ENCODE peak calls at places on chromosome 13, in four cellular contexts. N is K562, X is GM12878, V is HepG2. S is an unnamed sample.

GRCh38 chr13:111645198-111645597 is 324.8 kb downstream of the TEX29 start:
- DNase-seq in N (no peak), X (no peak), V (no peak), S (no peak)

GRCh38 chr13:69199664-69200063 is 908.0 kb upstream of the ATXN8OS start:
- DNase-seq in N (no peak), X (no peak), V (no peak), S (no peak)

GRCh38 chr13:106274551-106275208 is 260.8 kb downstream of the EFNB2 start:
- DNase-seq in N (no peak), X (no peak), V (no peak), S (no peak)

GRCh38 chr13:76307157-76307556 is 579.0 kb downstream of the KCTD12 start:
- DNase-seq in N (no peak), X (no peak), V (no peak), S (no peak)

GRCh38 chr13:64758520-64758919 is 2471.6 kb downstream of the PCDH9 start:
- DNase-seq in N (no peak), X (no peak), V (no peak), S (peak; percentile 75)

GRCh38 chr13:47249296-47249695 is 352.4 kb upstream of the HTR2A start:
- DNase-seq in N (no peak), X (no peak), V (no peak), S (no peak)

GRCh38 chr13:27097691-27098090 is 73.9 kb downstream of the USP12 start:
- DNase-seq in N (no peak), X (no peak), V (no peak), S (no peak)

GRCh38 chr13:114134111-114134943 is 1.9 kb upstream of the RASA3 start:
- DNase-seq in N (no peak), X (no peak), V (no peak), S (peak; percentile 44)

GRCh38 chr13:61994174-61994573 is 578.5 kb upstream of the PCDH20 start:
- DNase-seq in N (no peak), X (no peak), V (no peak), S (no peak)

GRCh38 chr13:41019027-41019487 is at the start of gene ELF1:
- DNase-seq in N (peak; percentile 43), X (peak; percentile 88), V (peak; percentile 65), S (peak; percentile 35)

GRCh38 chr13:79392882-79393563 is 13.0 kb downstream of the RBM26 start:
- DNase-seq in N (no peak), X (no peak), V (no peak), S (no peak)

GRCh38 chr13:114043421-114044053 is 69.7 kb upstream of the C13orf46 start:
- DNase-seq in N (no peak), X (no peak), V (peak; percentile 52), S (peak; percentile 56)

GRCh38 chr13:106568225-106569003 is 477 bp upstream of the ARGLU1 start:
- DNase-seq in N (no peak), X (no peak), V (peak; percentile 35), S (no peak)

GRCh38 chr13:101474419-101474957 is 22.0 kb downstream of the ITGBL1 start:
- DNase-seq in N (no peak), X (no peak), V (no peak), S (peak; percentile 79)

GRCh38 chr13:28301839-28302238 is 163.5 kb downstream of the PAN3 start:
- DNase-seq in N (no peak), X (no peak), V (no peak), S (peak; percentile 61)

GRCh38 chr13:48647625-48648024 is 6.1 kb upstream of the CYSLTR2 start:
- DNase-seq in N (no peak), X (no peak), V (peak; percentile 34), S (no peak)

GRCh38 chr13:40777166-40777956 is 6.4 kb upstream of the MRPS31 start:
- DNase-seq in N (peak; percentile 26), X (no peak), V (peak; percentile 71), S (peak; percentile 88)

GRCh38 chr13:23980160-23980551 is 82.9 kb upstream of the C1QTNF9B start:
- DNase-seq in N (peak; percentile 71), X (no peak), V (peak; percentile 12), S (peak; percentile 86)

GRCh38 chr13:41352935-41353801 is 42.1 kb downstream of the NAA16 start:
- DNase-seq in N (peak; percentile 21), X (peak; percentile 30), V (peak; percentile 35), S (peak; percentile 62)

GRCh38 chr13:41177616-41178015 is 16.8 kb downstream of the KBTBD7 start:
- DNase-seq in N (no peak), X (no peak), V (no peak), S (no peak)

GRCh38 chr13:113862766-113863510 is 938 bp downstream of the GAS6 start:
- DNase-seq in N (peak; percentile 51), X (no peak), V (no peak), S (peak; percentile 78)

GRCh38 chr13:55160911-55161310 is 1979.8 kb upstream of the PRR20A start:
- DNase-seq in N (no peak), X (no peak), V (no peak), S (no peak)

GRCh38 chr13:38674208-38674607 is 12.7 kb upstream of the FREM2 start:
- DNase-seq in N (no peak), X (no peak), V (no peak), S (peak; percentile 31)

GRCh38 chr13:101763191-101763590 is 310.7 kb downstream of the ITGBL1 start:
- DNase-seq in N (no peak), X (no peak), V (no peak), S (no peak)

GRCh38 chr13:86185636-86186035 is 386.4 kb upstream of the SLITRK6 start:
- DNase-seq in N (no peak), X (no peak), V (no peak), S (no peak)
- TF ChIP-seq CREB1 in N (no peak), X (no peak), V (no peak), S (no peak)

GRCh38 chr13:51803422-51804294 is at the start of gene DHRS12:
- DNase-seq in N (peak; percentile 89), X (peak; percentile 58), V (peak; percentile 60), S (peak; percentile 89)

GRCh38 chr13:51803018-51803417 is 945 bp downstream of the DHRS12 start:
- DNase-seq in N (no peak), X (no peak), V (no peak), S (peak; percentile 54)

GRCh38 chr13:51804295-51805172 is 571 bp upstream of the DHRS12 start:
- DNase-seq in N (no peak), X (no peak), V (no peak), S (no peak)

GRCh38 chr13:51801631-51802099 is 2.3 kb downstream of the DHRS12 start:
- DNase-seq in N (no peak), X (no peak), V (no peak), S (no peak)

DNA sequence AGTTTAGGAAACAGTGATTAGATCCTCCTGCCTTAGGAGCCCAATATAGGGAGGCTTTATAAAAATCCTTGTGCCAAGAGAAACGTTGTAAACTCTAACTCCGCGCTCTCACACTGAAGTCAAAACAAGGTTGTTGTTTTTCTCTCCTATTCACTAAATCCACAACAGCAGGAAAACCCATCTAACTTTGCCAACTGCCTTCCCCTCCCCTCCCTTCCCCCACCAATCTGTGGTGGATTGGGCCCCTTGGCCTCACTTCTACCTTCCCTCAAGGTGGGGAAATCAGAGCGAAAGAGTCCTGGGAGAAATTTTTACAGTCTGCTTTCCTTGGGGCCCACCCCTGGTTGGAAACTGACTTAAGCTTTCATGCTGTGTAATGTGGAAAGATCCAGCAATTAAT is 1.4 kb downstream of the DHRS12 start:
- DNase-seq in N (no peak), X (no peak), V (no peak), S (no peak)
- H2AFZ ChIP-seq in N (no peak overlapping the region), X (peak overlapping the region; percentile 89), V (no peak overlapping the region), S (no peak overlapping the region)

DNA sequence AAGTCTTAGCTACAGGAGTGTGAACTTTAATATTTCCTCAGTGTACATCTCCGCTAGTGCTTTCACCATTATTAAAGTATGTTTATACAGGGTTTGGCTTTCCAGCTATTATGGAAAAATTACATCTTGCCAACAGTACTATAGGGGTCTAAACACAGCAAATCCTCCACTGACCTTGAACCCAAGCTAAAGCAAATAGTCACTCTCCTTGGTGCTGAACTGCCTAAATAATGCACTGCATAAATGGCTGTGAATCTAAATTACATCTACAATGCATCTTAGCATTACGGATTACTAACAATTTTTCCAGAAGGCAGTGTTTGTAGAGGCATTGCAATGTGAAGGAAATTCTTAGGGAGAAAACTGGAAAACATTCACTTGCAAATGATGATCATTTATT is 42.1 kb downstream of the ENOX1 start:
- DNase-seq in N (no peak), X (no peak), V (no peak), S (peak; percentile 35)
- TF ChIP-seq REST in N (no peak), X (peak; percentile 69), V (peak; percentile 27), S (peak; percentile 74)

GRCh38 chr13:92164822-92165221 is 766.4 kb downstream of the GPC5 start:
- DNase-seq in N (no peak), X (no peak), V (no peak), S (peak; percentile 43)
- TF ChIP-seq CREB1 in N (no peak), X (no peak), V (no peak), S (no peak)

GRCh38 chr13:32019612-32020233 is 11.9 kb upstream of the FRY start:
- DNase-seq in N (peak; percentile 11), X (peak; percentile 17), V (peak; percentile 73), S (peak; percentile 75)

GRCh38 chr13:32016119-32016518 is 15.5 kb upstream of the FRY start:
- DNase-seq in N (no peak), X (no peak), V (no peak), S (no peak)

GRCh38 chr13:32021785-32022184 is 9.8 kb upstream of the FRY start:
- DNase-seq in N (no peak), X (no peak), V (no peak), S (no peak)

GRCh38 chr13:32016631-32017030 is 14.9 kb upstream of the FRY start:
- DNase-seq in N (no peak), X (no peak), V (no peak), S (no peak)

DNA sequence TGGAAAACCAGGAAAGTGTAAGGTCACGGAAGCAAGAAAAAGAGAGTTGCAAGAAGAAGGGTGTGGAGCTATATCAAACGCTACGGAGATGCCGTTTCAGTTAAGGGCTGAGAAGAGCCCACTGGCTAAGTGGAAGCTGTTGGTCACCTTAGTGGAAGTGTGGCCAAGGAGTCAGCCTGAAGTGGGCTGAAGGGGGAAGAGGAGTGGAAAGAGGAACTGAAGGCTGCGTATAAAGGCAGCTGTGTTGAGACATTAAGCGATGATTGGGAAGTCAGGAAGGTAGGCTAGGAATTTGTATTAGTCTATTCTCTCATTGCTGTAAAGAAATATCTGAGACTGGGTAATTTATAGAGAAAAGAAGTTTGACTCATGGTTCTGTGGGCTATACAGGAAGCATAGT is 14.1 kb upstream of the FRY start:
- DNase-seq in N (no peak), X (no peak), V (no peak), S (no peak)
- H2AFZ ChIP-seq in N (no peak overlapping the region), X (no peak overlapping the region), V (no peak overlapping the region), S (no peak overlapping the region)

GRCh38 chr13:109408596-109409382 is 377.6 kb downstream of the IRS2 start:
- DNase-seq in N (no peak), X (no peak), V (no peak), S (no peak)
- TF ChIP-seq REST in N (no peak), X (no peak), V (no peak), S (no peak)